ENCODE peak calls at places on chromosomes 12 and 14, in six cellular contexts. G is testis; Q is hepatocyte; T is right lobe of liver; O is CD8-positive, alpha-beta memory T cell; I is left ventricle myocardium inferior. V is an unnamed sample. For H3K36me3 and H3K27me3, the result is how much of the 10 kb centered on the place peaks cover.

GRCh38 chr12:121637231-121637914 is 11.0 kb downstream of the ORAI1 start:
- DNase-seq in I (no peak), O (peak), Q (no peak), T (peak), G (no peak), V (peak)

GRCh38 chr12:77741974-77742517 is 88.6 kb upstream of the NAV3 start:
- DNase-seq in I (no peak), Q (no peak), G (no peak), O (no peak), T (no peak), V (no peak)

GRCh38 chr12:107251288-107251687 is 157.9 kb upstream of the CRY1 start:
- DNase-seq in Q (no peak), O (no peak), I (no peak), G (no peak), T (no peak), V (no peak)

GRCh38 chr14:29558516-29558915 is 369.1 kb downstream of the PRKD1 start:
- DNase-seq in I (no peak), G (no peak), O (no peak), T (no peak), Q (no peak), V (no peak)

GRCh38 chr14:95495093-95495492 is 21.4 kb downstream of the SYNE3 start:
- DNase-seq in T (no peak), G (no peak), I (no peak), Q (no peak), O (no peak), V (no peak)

GRCh38 chr12:752673-753400 is 458 bp downstream of the WNK1 start:
- DNase-seq in Q (peak), O (peak), G (peak), T (peak), I (peak), V (peak)

GRCh38 chr14:105636935-105637334 is 110.6 kb downstream of the TMEM121 start:
- DNase-seq in G (no peak), T (no peak), O (no peak), I (no peak), Q (no peak), V (no peak)

GRCh38 chr12:40158592-40159111 is 52.8 kb upstream of the SLC2A13 start:
- DNase-seq in Q (no peak), O (no peak), T (no peak), I (no peak), G (no peak), V (no peak)

GRCh38 chr14:50257728-50258127 is 26.4 kb upstream of the SOS2 start:
- DNase-seq in I (no peak), T (no peak), O (no peak), Q (no peak), G (no peak), V (no peak)

GRCh38 chr12:120639771-120640721 is at the start of gene CABP1:
- DNase-seq in Q (peak), T (peak), I (no peak), O (peak), G (no peak), V (peak)

GRCh38 chr14:101198398-101199027 is 295.0 kb upstream of the RTL1 start:
- DNase-seq in I (no peak), T (no peak), Q (no peak), O (no peak), G (no peak), V (peak)
- H3K4me3 ChIP-seq in I (no peak), T (no peak), Q (no peak), O (no peak), G (no peak), V (no peak)

DNA sequence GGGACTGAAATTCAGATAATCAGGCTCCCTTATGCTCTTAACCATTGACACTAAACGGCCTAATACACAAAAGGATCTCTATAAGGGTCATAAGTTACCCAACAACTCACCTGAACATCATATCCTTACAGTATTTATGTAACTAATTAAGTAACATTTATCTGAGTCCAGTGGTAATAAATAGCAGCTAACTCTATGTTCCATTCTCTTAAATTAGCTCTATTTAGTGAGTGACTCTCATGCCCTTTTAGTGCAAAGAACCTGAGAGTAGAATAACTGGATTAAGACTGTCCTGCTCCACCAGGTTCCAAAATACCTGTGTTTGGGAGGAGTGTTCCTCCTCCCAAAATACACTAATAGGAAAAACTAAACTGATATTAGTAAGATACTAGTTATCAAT is 9.8 kb downstream of the SCAF11 start:
- DNase-seq in I (no peak), G (no peak), Q (no peak), O (no peak), T (no peak), V (no peak)
- H3K36me3 ChIP-seq in I (under half), G (under half), Q (under half), O (under half), T (under half), V (under half)

DNA sequence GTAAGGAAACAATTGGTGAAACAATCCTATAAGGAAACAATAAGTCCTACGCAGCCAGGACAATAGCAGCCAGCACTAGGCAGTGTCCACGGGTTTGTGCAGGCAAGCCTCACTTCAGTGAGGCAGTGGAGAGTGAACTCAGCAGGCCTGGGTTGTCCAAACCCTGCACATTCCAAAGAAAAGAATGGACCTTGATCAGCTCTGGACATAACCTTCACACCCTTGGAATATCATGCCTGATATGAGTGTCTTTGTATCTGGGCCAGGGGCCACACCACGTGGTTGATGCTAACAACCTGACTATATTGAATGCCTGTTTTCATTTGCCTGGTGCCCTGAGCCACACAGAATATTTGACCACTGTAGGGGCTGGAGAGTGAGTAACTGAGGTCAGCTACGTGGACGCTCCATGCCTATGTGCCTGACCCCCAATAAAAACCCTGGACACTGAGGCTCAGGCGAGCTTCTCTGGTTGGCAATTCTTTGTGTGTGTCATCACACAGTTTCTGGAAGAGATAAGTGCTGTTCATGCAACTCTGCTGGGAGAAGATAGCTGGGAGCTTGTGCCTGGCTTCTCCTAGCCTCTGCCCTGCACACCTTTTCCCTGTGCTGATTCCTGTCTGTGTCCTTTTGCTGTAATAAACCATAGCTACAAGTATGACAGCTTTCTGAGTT is 81.4 kb upstream of the NCOR2 start:
- DNase-seq in I (no peak), O (no peak), Q (no peak), T (no peak), G (no peak), V (no peak)
- H3K27me3 ChIP-seq in I (under half), O (under half), Q (under half), T (under half), G (under half), V (under half)

GRCh38 chr14:85535316-85535715 is 5.4 kb downstream of the FLRT2 start:
- DNase-seq in Q (no peak), G (no peak), T (no peak), O (no peak), I (no peak), V (no peak)
- H3K4me3 ChIP-seq in Q (peak), G (peak), T (no peak), O (no peak), I (peak), V (peak)

GRCh38 chr14:24436355-24437019 is 6.1 kb downstream of the SDR39U1 start:
- DNase-seq in I (no peak), G (no peak), T (no peak), Q (peak), O (peak), V (peak)
- H3K36me3 ChIP-seq in I (half or more), G (under half), T (under half), Q (under half), O (half or more), V (under half)

DNA sequence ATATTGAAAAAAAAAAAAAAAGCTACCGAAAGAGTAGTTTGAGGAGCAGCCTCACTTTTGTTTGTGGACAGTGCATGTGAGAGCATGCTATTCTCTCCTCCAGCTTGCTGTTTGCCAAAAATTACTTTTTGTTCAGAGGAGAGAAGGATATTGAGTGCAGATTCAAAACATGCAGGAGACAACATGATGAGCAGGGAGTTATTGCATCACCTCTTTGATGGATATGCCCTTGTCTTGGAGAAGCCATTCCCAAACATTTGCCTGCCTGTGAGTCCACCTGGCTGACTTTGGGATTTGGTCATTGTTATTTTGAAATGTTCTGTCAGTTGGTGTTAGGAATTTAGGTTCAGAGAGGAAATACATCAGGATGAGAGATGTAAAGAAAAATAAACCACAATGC is 2.4 kb downstream of the C12orf75 start:
- DNase-seq in G (no peak), O (no peak), Q (no peak), T (no peak), I (no peak), V (no peak)
- H3K27me3 ChIP-seq in G (under half), O (under half), Q (under half), T (under half), I (under half), V (under half)

DNA sequence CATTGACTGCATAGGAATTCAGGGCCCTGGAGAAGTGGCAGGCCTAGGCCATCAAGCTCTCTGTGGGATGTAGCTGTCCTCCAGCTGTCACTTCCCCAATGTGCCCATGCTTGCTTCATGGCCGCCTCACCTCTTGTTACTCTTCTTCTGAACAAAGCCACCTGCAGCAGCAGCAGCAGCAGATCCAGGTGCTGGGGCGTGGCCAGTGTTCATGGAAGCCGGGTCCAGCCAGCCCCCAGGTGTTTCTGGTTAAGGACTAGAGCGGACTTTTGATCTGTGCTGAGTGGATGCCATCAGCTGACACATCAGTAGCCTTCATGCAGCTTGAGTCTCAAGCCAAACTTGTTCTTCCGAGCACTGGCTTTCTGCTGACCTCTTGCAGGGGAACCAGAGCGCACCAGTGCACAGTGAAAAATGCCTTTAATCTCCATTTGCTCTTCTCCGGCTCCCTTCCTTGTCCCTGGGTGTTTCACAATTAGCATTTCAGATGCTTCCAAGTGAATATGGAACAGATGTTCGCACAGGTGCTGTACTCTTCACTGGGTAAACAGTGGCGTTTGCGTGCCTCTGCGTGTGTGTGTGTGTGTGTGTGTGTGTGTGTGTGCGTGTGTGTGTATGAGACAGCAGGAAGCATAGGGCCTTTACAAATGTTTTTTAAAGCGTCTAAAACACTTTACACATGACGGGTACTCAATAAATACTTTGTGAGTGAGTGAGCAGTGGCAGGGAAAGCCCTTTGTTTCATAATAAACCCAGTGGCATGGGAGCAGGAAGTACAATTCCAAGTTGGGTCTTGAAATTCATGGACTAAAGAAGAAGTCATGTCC is 20.1 kb downstream of the TPCN1 start:
- DNase-seq in Q (peak), I (no peak), O (no peak), G (no peak), T (no peak), V (no peak)
- H3K4me3 ChIP-seq in Q (no peak), I (no peak), O (no peak), G (no peak), T (no peak), V (no peak)

GRCh38 chr12:53467082-53467481 is 15.2 kb downstream of the PCBP2 start:
- DNase-seq in O (no peak), T (no peak), I (no peak), Q (no peak), G (no peak), V (no peak)
- H3K36me3 ChIP-seq in O (half or more), T (half or more), I (half or more), Q (under half), G (under half), V (half or more)